ENCODE peak calls at places on chromosome 14, in six cellular contexts. S, E, X, O, Q and G are unnamed samples.

GRCh38 chr14:93114713-93115068 is 1.0 kb downstream of the ITPK1 start:
- DNase-seq in S (no peak), E (no peak), X (no peak), O (no peak), Q (no peak), G (no peak)

GRCh38 chr14:54698501-54698900 is 131.6 kb downstream of the SAMD4A start:
- DNase-seq in S (no peak), E (no peak), X (no peak), O (no peak), Q (no peak), G (no peak)

GRCh38 chr14:92555440-92556111 is 42.0 kb downstream of the RIN3 start:
- DNase-seq in S (no peak), E (no peak), X (no peak), O (no peak), Q (no peak), G (no peak)

GRCh38 chr14:100283984-100284881 is 22.0 kb downstream of the SLC25A29 start:
- DNase-seq in S (no peak), E (no peak), X (no peak), O (no peak), Q (no peak), G (no peak)

GRCh38 chr14:56145965-56146364 is 27.8 kb downstream of the PELI2 start:
- DNase-seq in S (no peak), E (no peak), X (no peak), O (no peak), Q (no peak), G (no peak)

GRCh38 chr14:50757702-50758101 is 73.3 kb downstream of the NIN start:
- DNase-seq in S (no peak), E (no peak), X (no peak), O (no peak), Q (no peak), G (no peak)

GRCh38 chr14:101456246-101457159 is 104.8 kb upstream of the DIO3 start:
- DNase-seq in S (no peak), E (no peak), X (no peak), O (no peak), Q (no peak), G (no peak)

GRCh38 chr14:106417224-106418049 is 891.1 kb downstream of the TMEM121 start:
- DNase-seq in S (peak; percentile 5), E (peak; percentile 72), X (peak; percentile 39), O (peak; percentile 74), Q (peak; percentile 41), G (peak; percentile 43)

GRCh38 chr14:79293482-79293881 is 917.8 kb downstream of the DIO2 start:
- DNase-seq in S (no peak), E (no peak), X (no peak), O (no peak), Q (no peak), G (no peak)

GRCh38 chr14:44963775-44964380 is 1.9 kb downstream of the TOGARAM1 start:
- DNase-seq in S (no peak), E (no peak), X (no peak), O (peak; percentile 6), Q (peak; percentile 41), G (no peak)

GRCh38 chr14:93936245-93936644 is 9.1 kb downstream of the FAM181A start:
- DNase-seq in S (no peak), E (no peak), X (no peak), O (peak; percentile 18), Q (no peak), G (no peak)

GRCh38 chr14:53043107-53043704 is 92.4 kb upstream of the FERMT2 start:
- DNase-seq in S (no peak), E (no peak), X (no peak), O (no peak), Q (no peak), G (no peak)

GRCh38 chr14:93008381-93008780 is 85.4 kb downstream of the CHGA start:
- DNase-seq in S (no peak), E (no peak), X (no peak), O (no peak), Q (no peak), G (no peak)

GRCh38 chr14:73176673-73177072 is 40.4 kb downstream of the PSEN1 start:
- DNase-seq in S (no peak), E (no peak), X (no peak), O (no peak), Q (no peak), G (no peak)

GRCh38 chr14:105528197-105528858 is 1.9 kb downstream of the TMEM121 start:
- DNase-seq in S (no peak), E (no peak), X (peak; percentile 97), O (peak; percentile 80), Q (peak; percentile 38), G (peak; percentile 96)

GRCh38 chr14:103187911-103188310 is 64.7 kb downstream of the TNFAIP2 start:
- DNase-seq in S (no peak), E (no peak), X (no peak), O (no peak), Q (no peak), G (no peak)

GRCh38 chr14:100494645-100495044 is 92.6 kb downstream of the BEGAIN start:
- DNase-seq in S (no peak), E (no peak), X (no peak), O (no peak), Q (no peak), G (no peak)

GRCh38 chr14:59925797-59926196 is 5.9 kb downstream of the LRRC9 start:
- DNase-seq in S (no peak), E (no peak), X (no peak), O (no peak), Q (no peak), G (no peak)

GRCh38 chr14:91242635-91243034 is 1.9 kb downstream of the GPR68 start:
- DNase-seq in S (no peak), E (no peak), X (no peak), O (no peak), Q (no peak), G (no peak)

GRCh38 chr14:32808574-32809098 is 130.0 kb upstream of the NPAS3 start:
- DNase-seq in S (no peak), E (no peak), X (no peak), O (no peak), Q (no peak), G (no peak)

GRCh38 chr14:97251423-97252155 is 454.4 kb downstream of the VRK1 start:
- DNase-seq in S (peak; percentile 13), E (no peak), X (no peak), O (no peak), Q (no peak), G (no peak)

GRCh38 chr14:64422006-64422405 is 33.9 kb downstream of the MTHFD1 start:
- DNase-seq in S (no peak), E (no peak), X (no peak), O (no peak), Q (no peak), G (no peak)

GRCh38 chr14:76924363-76925151 is 98.3 kb downstream of the LRRC74A start:
- DNase-seq in S (peak; percentile 87), E (no peak), X (no peak), O (no peak), Q (peak; percentile 36), G (no peak)

GRCh38 chr14:77646907-77647306 is 30.5 kb upstream of the SPTLC2 start:
- DNase-seq in S (no peak), E (no peak), X (no peak), O (no peak), Q (no peak), G (no peak)

GRCh38 chr14:66473223-66473622 is 12.9 kb upstream of the CCDC196 start:
- DNase-seq in S (no peak), E (no peak), X (no peak), O (no peak), Q (no peak), G (no peak)

GRCh38 chr14:66477567-66477966 is 8.6 kb upstream of the CCDC196 start:
- DNase-seq in S (no peak), E (peak; percentile 4), X (no peak), O (no peak), Q (no peak), G (no peak)

GRCh38 chr14:66471584-66471983 is 14.6 kb upstream of the CCDC196 start:
- DNase-seq in S (no peak), E (no peak), X (no peak), O (peak; percentile 44), Q (no peak), G (no peak)

GRCh38 chr14:66482873-66483272 is 3.3 kb upstream of the CCDC196 start:
- DNase-seq in S (no peak), E (no peak), X (no peak), O (no peak), Q (no peak), G (no peak)

GRCh38 chr14:66476964-66477363 is 9.2 kb upstream of the CCDC196 start:
- DNase-seq in S (no peak), E (no peak), X (no peak), O (peak; percentile 71), Q (no peak), G (no peak)
- TF ChIP-seq TAF1 in S (no peak), E (no peak), X (no peak), O (no peak), Q (no peak), G (no peak)

GRCh38 chr14:69395929-69396328 is 2.2 kb downstream of the ERH start:
- DNase-seq in S (no peak), E (no peak), X (no peak), O (no peak), Q (no peak), G (no peak)

GRCh38 chr14:69400154-69400553 is 1.7 kb downstream of the SLC39A9 start:
- DNase-seq in S (no peak), E (no peak), X (no peak), O (no peak), Q (no peak), G (no peak)

GRCh38 chr14:69399750-69400149 is 1.3 kb downstream of the SLC39A9 start:
- DNase-seq in S (no peak), E (no peak), X (no peak), O (peak; percentile 19), Q (no peak), G (no peak)

GRCh38 chr14:69398818-69399210 is 322 bp downstream of the SLC39A9 start:
- DNase-seq in S (no peak), E (no peak), X (no peak), O (no peak), Q (no peak), G (no peak)

GRCh38 chr14:69398053-69398817 is at the start of the genes ERH and SLC39A9:
- DNase-seq in S (peak; percentile 85), E (peak; percentile 97), X (peak; percentile 73), O (peak; percentile 94), Q (peak; percentile 96), G (peak; percentile 66)
- TF ChIP-seq POLR2A in S (peak; percentile 81), E (peak; percentile 91), X (peak; percentile 93), O (peak; percentile 85), Q (peak; percentile 95), G (peak; percentile 90)

GRCh38 chr14:61698216-61698980 is 3.1 kb downstream of the HIF1A start:
- DNase-seq in S (no peak), E (no peak), X (no peak), O (peak; percentile 46), Q (no peak), G (no peak)
- TF ChIP-seq TAF1 in S (no peak), E (no peak), X (no peak), O (no peak), Q (no peak), G (no peak)

DNA sequence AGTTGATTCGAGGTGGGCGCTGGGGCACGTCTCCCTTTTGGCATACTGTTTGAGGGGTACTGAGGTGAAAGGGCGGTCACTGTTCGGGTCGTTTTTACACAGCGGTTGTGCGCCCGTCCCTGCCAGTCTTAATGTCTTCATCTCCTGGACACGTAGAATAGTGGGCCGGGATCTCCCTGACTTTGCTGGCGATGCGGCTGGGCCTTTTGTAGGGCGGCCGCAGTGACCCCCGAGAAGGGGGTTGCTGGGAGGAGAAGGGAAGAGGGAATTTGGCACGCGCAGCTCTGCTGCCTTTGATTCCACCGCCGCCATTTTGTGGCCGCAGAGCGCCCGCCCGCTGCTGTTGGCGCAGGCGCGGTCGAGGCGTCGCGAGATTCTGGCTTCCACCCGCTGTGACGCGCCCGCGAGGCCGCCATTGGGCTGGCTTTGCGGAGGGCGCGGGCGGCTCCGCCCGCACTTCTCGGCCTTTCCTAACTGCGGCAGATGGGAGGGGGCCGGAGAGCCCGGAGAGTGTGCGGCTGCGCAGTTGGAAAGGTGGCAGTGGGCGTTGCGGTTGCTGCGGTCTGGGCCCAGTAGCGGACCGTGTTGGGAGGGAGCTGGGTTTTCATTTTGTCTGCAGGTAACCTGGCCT is 542 bp downstream of the SRSF5 start:
- DNase-seq in S (peak; percentile 73), E (peak; percentile 61), X (peak; percentile 77), O (peak; percentile 92), Q (peak; percentile 80), G (peak; percentile 82)
- TF ChIP-seq POLR2A in S (peak; percentile 43), E (peak; percentile 86), X (no peak), O (peak; percentile 86), Q (no peak), G (no peak)